ENCODE peak calls at places on chromosomes 12 and 14, in four cellular contexts. G, R, I and H are unnamed samples.

GRCh38 chr12:112868459-112869041 is 38.2 kb upstream of the OAS1 start:
- DNase-seq in R (no peak), G (no peak), I (no peak), H (no peak)

GRCh38 chr12:24048446-24048845 is 99.0 kb upstream of the SOX5 start:
- DNase-seq in I (no peak), R (no peak), G (no peak), H (no peak)

GRCh38 chr12:28172434-28173030 is 17.7 kb upstream of the CCDC91 start:
- DNase-seq in R (no peak), G (no peak), I (no peak), H (no peak)

GRCh38 chr14:56185991-56186390 is 67.8 kb downstream of the PELI2 start:
- DNase-seq in I (no peak), R (no peak), G (no peak), H (no peak)

GRCh38 chr12:65279387-65280112 is 1.1 kb downstream of the MSRB3 start:
- DNase-seq in I (no peak), G (no peak), R (no peak), H (no peak)

GRCh38 chr12:103960567-103961227 is 5.0 kb upstream of the TDG start:
- DNase-seq in I (no peak), G (no peak), R (no peak), H (no peak)

GRCh38 chr12:120049426-120049825 is 60.4 kb downstream of the BICDL1 start:
- DNase-seq in R (no peak), I (no peak), G (no peak), H (no peak)

GRCh38 chr14:70788893-70789292 is 20.4 kb downstream of the MAP3K9 start:
- DNase-seq in R (no peak), G (no peak), I (no peak), H (no peak)

GRCh38 chr12:46359667-46360280 is 12.8 kb downstream of the SLC38A2 start:
- DNase-seq in I (no peak), R (no peak), G (no peak), H (no peak)

GRCh38 chr14:103130965-103131364 is 7.7 kb downstream of the TNFAIP2 start:
- DNase-seq in R (no peak), G (no peak), I (no peak), H (no peak)

GRCh38 chr14:94217116-94217515 is 43.0 kb downstream of the PPP4R4 start:
- DNase-seq in I (no peak), R (no peak), G (no peak), H (no peak)

GRCh38 chr12:68349921-68350606 is 17.9 kb upstream of the MDM1 start:
- DNase-seq in G (no peak), R (no peak), I (no peak), H (no peak)

GRCh38 chr12:65826513-65827171 is 2.4 kb downstream of the HMGA2 start:
- DNase-seq in G (no peak), I (no peak), R (no peak), H (no peak)

GRCh38 chr12:76341436-76342030 is 6.7 kb downstream of the BBS10 start:
- DNase-seq in I (no peak), R (no peak), G (no peak), H (no peak)

GRCh38 chr12:104426926-104427546 is 29.7 kb upstream of the CHST11 start:
- DNase-seq in G (no peak), I (no peak), R (no peak), H (no peak)

GRCh38 chr14:74793506-74794155 is 30.5 kb downstream of the YLPM1 start:
- DNase-seq in G (no peak), R (no peak), I (no peak), H (no peak)

GRCh38 chr14:40762685-40763084 is 844.0 kb upstream of the LRFN5 start:
- DNase-seq in G (no peak), I (no peak), R (no peak), H (no peak)

GRCh38 chr12:104570174-104570907 is 113.6 kb downstream of the CHST11 start:
- DNase-seq in R (no peak), G (no peak), I (no peak), H (no peak)

GRCh38 chr14:102481791-102482238 is 27.8 kb downstream of the ANKRD9 start:
- DNase-seq in I (no peak), R (peak), G (no peak), H (no peak)

GRCh38 chr12:87280356-87280755 is 748.8 kb downstream of the C12orf50 start:
- DNase-seq in G (no peak), R (no peak), I (no peak), H (no peak)

GRCh38 chr14:93086441-93087055 is 29.2 kb downstream of the ITPK1 start:
- DNase-seq in G (no peak), R (no peak), I (no peak), H (no peak)

GRCh38 chr14:20789230-20789813 is 8.3 kb downstream of the RNASE6 start:
- DNase-seq in I (no peak), G (no peak), R (no peak), H (no peak)

GRCh38 chr14:74618078-74618952 is 6.3 kb upstream of the LTBP2 start:
- DNase-seq in R (peak), G (no peak), I (no peak), H (no peak)

GRCh38 chr14:51873221-51873893 is 12.9 kb downstream of the GNG2 start:
- DNase-seq in R (no peak), G (no peak), I (no peak), H (peak)

GRCh38 chr12:108854453-108855283 is 2.7 kb downstream of the SSH1 start:
- DNase-seq in G (no peak), R (peak), I (no peak), H (no peak)

GRCh38 chr12:51923506-51924365 is 16.4 kb downstream of the ACVRL1 start:
- DNase-seq in R (peak), G (no peak), I (no peak), H (no peak)

GRCh38 chr14:50608302-50608851 is 48.4 kb downstream of the ATL1 start:
- DNase-seq in R (no peak), I (no peak), G (no peak), H (no peak)

GRCh38 chr12:62692884-62693283 is 226.3 kb downstream of the MON2 start:
- DNase-seq in R (no peak), G (no peak), I (no peak), H (no peak)

GRCh38 chr12:131854861-131855476 is 26.8 kb downstream of the MMP17 start:
- DNase-seq in G (no peak), I (no peak), R (no peak), H (no peak)

GRCh38 chr12:45745861-45746277 is 16.4 kb downstream of the ARID2 start:
- DNase-seq in G (no peak), R (no peak), I (no peak), H (no peak)

GRCh38 chr14:72049462-72049861 is 117.2 kb downstream of the RGS6 start:
- DNase-seq in I (no peak), G (peak), R (no peak), H (peak)

GRCh38 chr14:71574976-71575375 is 357.3 kb upstream of the RGS6 start:
- DNase-seq in R (no peak), G (no peak), I (no peak), H (no peak)

GRCh38 chr14:93674343-93674742 is 113.9 kb downstream of the PRIMA1 start:
- DNase-seq in G (no peak), R (no peak), I (no peak), H (no peak)

DNA sequence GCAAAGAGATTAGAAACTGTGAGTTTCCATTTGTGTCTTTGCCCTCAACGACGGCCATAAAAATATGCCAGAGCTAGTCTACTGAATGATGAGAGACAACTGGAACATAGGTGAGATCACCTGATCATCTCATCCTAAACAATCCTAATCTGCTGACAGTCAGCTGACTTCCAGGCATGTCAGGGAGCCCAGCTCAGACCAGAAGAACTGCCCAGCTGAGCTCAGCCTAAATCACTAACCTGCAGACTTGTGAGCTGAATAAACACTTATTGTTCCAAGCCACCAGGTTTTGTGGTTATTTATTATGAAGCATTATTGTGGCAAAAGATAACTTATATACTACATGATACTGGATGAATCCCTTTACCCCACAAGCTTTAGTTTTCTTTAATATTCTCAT is 118.9 kb upstream of the PLEKHG7 start:
- DNase-seq in R (no peak), G (no peak), I (no peak), H (no peak)
- TF ChIP-seq POLR2AphosphoS5 in R (no peak), G (no peak), I (no peak), H (no peak)

DNA sequence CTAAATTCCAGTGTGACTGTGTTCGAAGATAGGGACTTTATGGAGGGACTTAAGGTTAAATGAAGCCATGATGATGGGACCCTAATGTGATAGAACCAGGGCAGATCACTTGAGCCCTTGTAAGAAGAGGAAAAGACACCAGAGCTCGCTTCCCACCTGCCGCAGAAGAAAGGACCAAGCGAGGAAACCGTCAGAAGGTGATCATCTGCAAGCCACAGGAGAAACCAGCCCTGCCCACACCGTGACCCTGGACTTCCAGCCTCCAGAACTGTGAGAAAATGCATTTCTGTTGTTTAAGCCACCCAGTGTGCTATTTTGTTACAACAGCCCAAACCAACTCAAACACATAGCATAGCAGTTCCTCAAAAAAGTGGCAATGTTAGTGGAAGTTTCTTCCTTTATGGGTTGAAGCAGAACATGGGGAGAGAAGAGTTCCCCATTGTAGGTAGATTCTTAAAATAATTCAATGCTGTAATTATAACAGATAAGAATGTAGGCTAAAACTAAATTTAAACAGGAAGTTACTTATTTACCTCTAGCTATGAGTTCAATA is 107.9 kb upstream of the BCL2L14 start:
- DNase-seq in R (no peak), I (no peak), G (no peak), H (no peak)
- TF ChIP-seq POLR2AphosphoS5 in R (no peak), I (no peak), G (no peak), H (no peak)

DNA sequence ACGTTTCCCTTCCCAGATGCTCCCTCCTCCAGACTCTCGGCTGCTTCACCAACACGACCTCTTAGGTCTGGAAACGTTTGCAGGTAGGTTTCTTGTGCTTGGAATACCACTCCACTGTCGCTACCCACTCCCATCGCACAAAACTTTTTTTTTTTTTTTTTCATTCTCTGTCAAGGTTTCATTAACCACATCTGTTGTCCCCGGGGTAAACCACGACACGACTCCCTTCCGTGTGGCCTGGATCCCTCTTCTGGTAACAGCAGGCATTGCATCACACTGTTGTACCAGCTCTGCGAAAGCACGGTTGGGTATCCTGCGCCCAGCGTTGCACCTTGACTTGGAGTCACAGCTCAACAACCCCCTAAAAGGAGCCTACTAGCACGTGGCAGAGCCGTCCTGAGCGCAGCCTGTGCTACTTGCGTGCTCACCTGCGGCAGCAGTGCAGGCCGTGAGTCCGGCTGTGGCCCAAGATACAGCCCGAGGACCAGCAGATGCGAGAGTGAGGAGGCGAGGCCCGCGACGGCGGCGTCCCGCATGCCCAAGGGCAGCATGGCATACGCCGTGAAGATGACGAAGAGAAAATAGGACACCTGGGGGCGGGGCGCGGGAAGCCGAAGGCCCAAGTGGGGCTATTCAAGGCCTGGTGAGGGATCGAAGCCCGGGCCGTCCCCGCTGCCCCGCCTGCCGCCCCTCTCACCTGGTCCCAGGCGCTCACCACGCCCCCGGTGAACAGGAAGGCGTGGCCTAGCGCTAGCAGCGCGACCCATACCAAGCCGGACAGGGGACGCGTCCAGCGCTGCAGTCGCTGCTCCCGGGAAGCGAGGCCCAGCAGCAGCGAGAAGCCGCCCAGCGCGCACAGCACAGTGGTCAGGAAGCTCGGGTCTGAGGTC is 2.5 kb downstream of the ADCY4 start:
- DNase-seq in G (peak), I (peak), R (peak), H (peak)
- TF ChIP-seq POLR2AphosphoS5 in G (no peak), I (no peak), R (peak), H (no peak)

DNA sequence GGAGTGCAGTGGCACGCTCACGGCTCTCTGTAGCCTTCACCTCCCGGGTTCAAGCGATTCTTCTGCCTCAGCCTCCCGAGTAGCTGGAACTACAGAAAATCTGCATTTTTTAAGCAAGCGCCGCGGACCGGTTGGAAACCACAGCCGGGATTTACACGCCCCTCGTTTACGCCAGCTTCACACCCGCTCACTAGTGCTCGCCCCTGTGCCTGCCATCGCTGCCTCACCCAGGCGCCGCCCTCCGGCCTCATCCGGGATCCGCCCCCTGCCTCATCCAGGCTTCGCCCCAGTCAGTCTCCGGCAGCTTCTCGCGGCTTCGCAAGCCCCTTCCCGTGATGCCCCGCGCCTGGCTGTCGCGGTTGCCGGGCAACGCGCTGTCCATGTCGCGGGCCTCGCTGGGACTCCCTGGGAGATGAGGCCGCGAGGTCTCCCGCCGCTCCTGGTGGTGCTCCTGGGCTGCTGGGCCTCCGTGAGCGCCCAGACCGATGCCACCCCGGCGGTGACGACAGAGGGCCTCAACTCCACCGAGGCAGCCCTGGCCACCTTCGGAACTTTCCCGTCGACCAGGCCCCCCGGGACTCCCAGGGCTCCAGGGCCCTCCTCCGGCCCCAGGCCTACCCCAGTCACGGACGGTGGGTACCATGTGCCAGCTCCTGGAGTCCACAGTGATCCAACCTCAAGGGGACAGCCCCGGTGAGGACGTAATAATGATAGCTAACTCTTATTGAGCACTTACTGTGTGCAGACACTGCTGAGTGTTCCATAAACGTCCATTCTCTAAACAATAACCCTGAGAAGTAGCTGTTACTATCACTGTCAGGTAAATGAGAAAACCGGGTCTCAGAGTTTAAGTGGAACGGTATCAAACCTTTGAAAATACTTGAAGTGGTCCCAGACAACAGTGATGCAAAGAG is at the start of gene TCTN1:
- DNase-seq in R (peak), G (peak), I (peak), H (peak)
- TF ChIP-seq POLR2AphosphoS5 in R (peak), G (peak), I (peak), H (peak)

DNA sequence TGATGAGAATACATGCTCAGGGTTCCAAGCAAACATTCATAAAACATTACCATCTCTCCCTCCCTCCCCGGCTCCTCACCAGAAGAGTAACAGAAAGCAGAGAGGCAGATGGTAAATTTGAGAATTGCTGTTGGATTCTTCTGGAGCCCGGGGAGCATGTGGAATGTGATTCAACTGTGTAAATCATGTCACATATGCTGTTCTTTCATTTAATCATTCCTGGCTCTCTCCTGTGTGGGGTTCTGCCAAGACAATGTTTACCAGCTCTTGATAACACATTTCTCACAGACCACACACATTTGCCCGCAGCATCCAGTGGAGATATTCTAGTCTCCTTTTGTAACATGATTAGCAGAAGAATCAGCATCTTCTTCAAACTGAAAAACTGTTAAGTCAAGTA is 23.4 kb upstream of the NR2C1 start:
- DNase-seq in R (no peak), I (no peak), G (no peak), H (no peak)
- TF ChIP-seq POLR2AphosphoS5 in R (no peak), I (no peak), G (no peak), H (no peak)

DNA sequence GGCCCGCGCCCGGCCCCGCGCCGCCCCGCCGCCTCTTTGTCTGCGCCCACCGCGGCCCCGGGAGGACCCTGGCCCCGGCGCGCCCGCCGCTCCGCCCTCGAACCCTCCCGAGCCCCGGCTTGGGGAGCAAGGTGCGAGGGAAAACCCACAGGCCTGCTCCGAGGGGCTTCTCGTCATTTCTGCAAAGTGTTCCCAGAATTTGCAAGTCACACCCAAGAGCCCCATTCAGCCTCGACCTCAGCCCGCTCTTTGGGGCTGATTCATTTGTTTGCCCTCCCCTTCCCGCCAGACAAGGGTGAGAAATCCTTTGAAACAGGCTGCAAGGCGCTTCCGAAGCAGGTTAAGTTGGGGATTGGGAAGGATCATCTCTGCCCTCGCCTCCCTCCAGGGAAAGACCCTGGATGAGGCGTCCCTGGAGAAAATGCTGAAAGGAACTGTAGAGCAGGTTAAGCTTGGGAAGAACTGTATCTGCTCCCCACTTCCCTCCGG is 344 bp upstream of the CLIP1 start:
- DNase-seq in I (no peak), G (no peak), R (no peak), H (no peak)
- TF ChIP-seq POLR2AphosphoS5 in I (no peak), G (no peak), R (no peak), H (no peak)

DNA sequence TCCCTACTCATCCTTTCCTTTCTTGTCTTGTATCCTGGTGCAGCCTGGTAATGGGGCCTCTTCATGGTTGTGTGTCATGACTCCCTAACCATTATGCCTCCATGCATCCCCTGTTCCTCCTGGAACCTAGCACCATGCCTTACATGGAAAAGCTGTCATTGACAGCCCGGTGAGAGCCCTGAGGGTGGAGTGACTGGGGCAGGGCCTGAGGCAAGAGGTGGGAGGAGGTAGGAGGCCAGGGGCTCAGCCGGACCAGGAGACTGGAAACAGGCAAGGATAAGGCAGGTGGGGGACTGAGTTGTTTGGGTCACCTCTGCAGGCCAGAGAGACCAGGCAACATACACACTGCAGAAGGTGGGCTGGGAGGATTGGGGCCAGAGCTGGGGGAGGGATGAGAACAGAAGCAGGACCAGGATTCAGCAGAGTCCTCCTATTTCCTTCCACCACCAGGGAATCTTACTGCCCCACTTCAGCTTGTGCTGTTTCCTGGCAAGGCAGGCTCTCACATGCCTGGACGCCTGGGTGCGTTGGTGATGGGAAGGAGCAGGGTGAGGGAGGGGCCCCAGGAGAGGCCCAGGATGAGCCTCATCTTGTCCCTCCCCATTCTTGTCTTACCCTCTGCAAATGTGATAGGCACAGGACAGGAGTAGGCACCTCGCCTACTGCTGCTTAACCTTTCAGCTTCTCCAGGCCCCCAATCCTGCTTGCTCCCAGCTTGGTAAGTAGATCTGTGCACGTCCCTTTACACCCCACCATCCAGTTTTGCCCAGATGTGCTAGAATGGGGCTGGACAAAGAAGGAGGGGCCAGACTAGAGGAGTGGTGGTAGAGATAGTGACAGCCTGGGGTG is at the start of gene LTB4R2:
- DNase-seq in G (no peak), I (no peak), R (no peak), H (no peak)
- TF ChIP-seq POLR2AphosphoS5 in G (no peak), I (no peak), R (no peak), H (no peak)